ENCODE peak calls at places on chromosomes 11 and 22, in seven cellular contexts. S, K, F, R, D, M and A are unnamed samples.

GRCh38 chr22:48429621-48430020 is 1398.1 kb downstream of the BRD1 start:
- DNase-seq in M (no peak), S (no peak), D (no peak), K (no peak), R (no peak), F (no peak), A (no peak)

GRCh38 chr11:19743622-19744021 is 31.0 kb downstream of the NAV2 start:
- DNase-seq in D (no peak), K (no peak), F (no peak), M (no peak), S (no peak), R (no peak), A (no peak)

GRCh38 chr11:134951305-134951700 is 539.3 kb upstream of the B3GAT1 start:
- DNase-seq in S (no peak), D (no peak), F (no peak), M (no peak), K (no peak), R (no peak), A (no peak)

GRCh38 chr11:108697872-108698473 is 33.1 kb downstream of the DDX10 start:
- DNase-seq in K (peak; percentile 64), S (peak; percentile 48), D (peak; percentile 3), F (peak; percentile 67), R (peak; percentile 71), M (peak; percentile 67), A (peak; percentile 43)

GRCh38 chr11:18754308-18754707 is 28.3 kb upstream of the IGSF22 start:
- DNase-seq in K (no peak), R (no peak), M (peak; percentile 19), S (no peak), D (no peak), F (no peak), A (no peak)

GRCh38 chr11:133230446-133230845 is 301.9 kb downstream of the OPCML start:
- DNase-seq in F (no peak), K (no peak), S (no peak), R (no peak), D (no peak), M (no peak), A (no peak)

GRCh38 chr11:46947399-46948077 is 11.0 kb downstream of the CSTPP1 start:
- DNase-seq in K (peak; percentile 65), M (no peak), F (no peak), D (no peak), S (no peak), R (peak; percentile 40), A (no peak)

GRCh38 chr11:45596571-45596970 is 68.9 kb downstream of the CHST1 start:
- DNase-seq in F (no peak), M (no peak), D (no peak), S (no peak), R (no peak), K (no peak), A (no peak)

GRCh38 chr11:36376315-36376887 is 80.3 kb downstream of the PRR5L start:
- DNase-seq in F (peak; percentile 50), K (no peak), S (no peak), M (peak; percentile 37), R (no peak), D (no peak), A (no peak)

GRCh38 chr11:120786206-120786735 is 237.6 kb upstream of the TBCEL start:
- DNase-seq in F (no peak), D (no peak), S (no peak), K (no peak), M (no peak), R (no peak), A (no peak)

GRCh38 chr11:112871909-112872511 is 89.2 kb upstream of the NCAM1 start:
- DNase-seq in K (no peak), S (no peak), D (no peak), M (no peak), R (no peak), F (no peak), A (no peak)

GRCh38 chr11:111697910-111698309 is 68.3 kb downstream of the PPP2R1B start:
- DNase-seq in F (no peak), D (no peak), K (no peak), S (no peak), M (no peak), R (no peak), A (no peak)

GRCh38 chr11:118046051-118046963 is 30.6 kb upstream of the TMPRSS4 start:
- DNase-seq in R (no peak), D (no peak), K (peak; percentile 70), S (no peak), M (peak; percentile 68), F (no peak), A (no peak)

GRCh38 chr11:68402355-68403031 is 58.1 kb upstream of the PPP6R3 start:
- DNase-seq in S (no peak), R (no peak), K (no peak), F (no peak), M (no peak), D (no peak), A (no peak)

GRCh38 chr11:1877211-1878133 is 14.2 kb downstream of the PRR33 start:
- DNase-seq in K (peak; percentile 40), D (no peak), F (peak; percentile 7), S (no peak), R (peak; percentile 75), M (peak; percentile 1), A (no peak)

GRCh38 chr11:4606231-4607015 is 1.6 kb downstream of the TRIM68 start:
- DNase-seq in M (no peak), F (no peak), S (no peak), D (no peak), R (peak; percentile 54), K (peak; percentile 85), A (no peak)